ENCODE peak calls at places on chromosomes 4 and X, in four cellular contexts. T, S, A and F are unnamed samples.

GRCh38 chr4:41718907-41719306 is 29.6 kb downstream of the PHOX2B start:
- DNase-seq in T (no peak), A (no peak), S (peak; percentile 43), F (no peak)

GRCh38 chr4:147773261-147774184 is 41.6 kb downstream of the ARHGAP10 start:
- DNase-seq in S (peak; percentile 55), T (no peak), A (no peak), F (no peak)

GRCh38 chr4:6087669-6088068 is 69.4 kb upstream of the C4orf50 start:
- DNase-seq in A (peak; percentile 79), T (peak; percentile 59), S (peak; percentile 20), F (peak; percentile 1)

GRCh38 chr4:88791274-88791673 is 93.6 kb upstream of the NAP1L5 start:
- DNase-seq in S (peak; percentile 63), T (no peak), A (no peak), F (no peak)

GRCh38 chrX:153993978-153994377 is 21.4 kb downstream of the TMEM187 start:
- DNase-seq in A (no peak), T (no peak), S (no peak), F (no peak)

GRCh38 chr4:110632506-110633357 is 9.9 kb upstream of the PITX2 start:
- DNase-seq in T (no peak), A (peak; percentile 59), S (no peak), F (no peak)

GRCh38 chr4:2256781-2257191 is 5.1 kb downstream of the MXD4 start:
- DNase-seq in T (no peak), A (no peak), S (no peak), F (no peak)

GRCh38 chr4:54571762-54572542 is 85.8 kb upstream of the KIT start:
- DNase-seq in A (no peak), T (no peak), S (no peak), F (no peak)

GRCh38 chrX:115952417-115953092 is 218.0 kb upstream of the AGTR2 start:
- DNase-seq in S (no peak), A (peak; percentile 13), T (no peak), F (no peak)

GRCh38 chr4:53937918-53938317 is 126.5 kb downstream of the CHIC2 start:
- DNase-seq in A (no peak), S (peak; percentile 95), T (no peak), F (no peak)

GRCh38 chr4:81905966-81906365 is 434.3 kb upstream of the RASGEF1B start:
- DNase-seq in A (no peak), S (no peak), T (no peak), F (no peak)

GRCh38 chr4:152265149-152265621 is 270.7 kb downstream of the FBXW7 start:
- DNase-seq in T (no peak), A (no peak), S (no peak), F (no peak)

GRCh38 chr4:5718411-5718810 is 7.4 kb downstream of the EVC start:
- DNase-seq in T (no peak), A (no peak), S (no peak), F (no peak)

GRCh38 chrX:118807151-118808017 is 16.2 kb upstream of the ZCCHC12 start:
- DNase-seq in T (no peak), S (peak; percentile 65), A (peak; percentile 56), F (no peak)

GRCh38 chr4:16609170-16609758 is 289.2 kb downstream of the LDB2 start:
- DNase-seq in A (peak; percentile 37), S (no peak), T (no peak), F (no peak)

GRCh38 chrX:4268676-4269075 is 555.2 kb upstream of the PRKX start:
- DNase-seq in T (no peak), A (no peak), S (no peak), F (no peak)

GRCh38 chrX:9995855-9996339 is 28.7 kb downstream of the CLDN34 start:
- DNase-seq in S (peak; percentile 85), T (peak; percentile 47), A (peak; percentile 84), F (no peak)

GRCh38 chr4:112076919-112077608 is 68.2 kb upstream of the FAM241A start:
- DNase-seq in T (no peak), A (no peak), S (no peak), F (no peak)

GRCh38 chr4:103012594-103012993 is 6.9 kb downstream of the SLC9B1 start:
- DNase-seq in T (no peak), S (peak; percentile 25), A (no peak), F (no peak)

GRCh38 chr4:150072906-150073714 is 5.1 kb upstream of the DCLK2 start:
- DNase-seq in A (no peak), T (no peak), S (peak; percentile 94), F (no peak)

GRCh38 chr4:184795214-184795844 is 30.4 kb downstream of the ACSL1 start:
- DNase-seq in T (no peak), S (no peak), A (no peak), F (no peak)

GRCh38 chr4:76781698-76782595 is 116.0 kb downstream of the SOWAHB start:
- DNase-seq in S (peak; percentile 97), T (no peak), A (no peak), F (no peak)

GRCh38 chr4:20528508-20528907 is 171.8 kb upstream of the PACRGL start:
- DNase-seq in A (no peak), S (peak; percentile 75), T (no peak), F (no peak)

GRCh38 chr4:13918110-13918509 is 290.6 kb upstream of the BOD1L1 start:
- DNase-seq in T (no peak), S (peak; percentile 99), A (no peak), F (no peak)

GRCh38 chrX:9466115-9466495 is 1.2 kb downstream of the TBL1X start:
- DNase-seq in T (no peak), A (peak; percentile 56), S (peak; percentile 43), F (no peak)

GRCh38 chr4:128275351-128275750 is 12.3 kb downstream of the PGRMC2 start:
- DNase-seq in T (no peak), A (no peak), S (peak; percentile 58), F (no peak)

GRCh38 chr4:175470141-175470540 is 341.9 kb downstream of the GPM6A start:
- DNase-seq in A (no peak), S (peak; percentile 36), T (no peak), F (no peak)

GRCh38 chr4:166277406-166277805 is 404.4 kb downstream of the TLL1 start:
- DNase-seq in S (no peak), T (no peak), A (no peak), F (no peak)

GRCh38 chrX:24515447-24515846 is 50.4 kb downstream of the PDK3 start:
- DNase-seq in A (peak; percentile 48), T (no peak), S (no peak), F (peak; percentile 10)

GRCh38 chr4:65195002-65195401 is 475.3 kb downstream of the EPHA5 start:
- DNase-seq in A (no peak), T (no peak), S (no peak), F (no peak)

GRCh38 chrX:136954930-136955329 is 74.4 kb upstream of the RBMX start:
- DNase-seq in T (no peak), S (peak; percentile 59), A (peak; percentile 13), F (peak; percentile 37)

GRCh38 chr4:98645527-98645926 is 12.9 kb downstream of the TSPAN5 start:
- DNase-seq in A (no peak), S (no peak), T (no peak), F (no peak)

GRCh38 chrX:134171661-134172587 is 65.1 kb upstream of the CCDC160 start:
- DNase-seq in A (peak; percentile 69), T (no peak), S (peak; percentile 11), F (no peak)

GRCh38 chrX:134172588-134173259 is 64.3 kb upstream of the CCDC160 start:
- DNase-seq in T (no peak), A (peak; percentile 28), S (peak; percentile 17), F (no peak)

GRCh38 chrX:134174273-134174660 is 62.7 kb upstream of the CCDC160 start:
- DNase-seq in T (no peak), A (peak; percentile 36), S (no peak), F (no peak)

GRCh38 chrX:134174859-134175258 is 62.1 kb upstream of the CCDC160 start:
- DNase-seq in S (no peak), A (peak; percentile 89), T (peak; percentile 39), F (no peak)

GRCh38 chrX:134173541-134174272 is 63.3 kb upstream of the CCDC160 start:
- DNase-seq in T (no peak), A (peak; percentile 77), S (no peak), F (no peak)
- TF ChIP-seq EZH2 in T (no peak), A (no peak), S (no peak), F (peak; percentile 57)

GRCh38 chr4:4227510-4228355 is 1.0 kb upstream of the OTOP1 start:
- DNase-seq in S (no peak), A (no peak), T (no peak), F (no peak)
- TF ChIP-seq EZH2 in S (peak; percentile 92), A (peak; percentile 91), T (peak; percentile 79), F (peak; percentile 90)

DNA sequence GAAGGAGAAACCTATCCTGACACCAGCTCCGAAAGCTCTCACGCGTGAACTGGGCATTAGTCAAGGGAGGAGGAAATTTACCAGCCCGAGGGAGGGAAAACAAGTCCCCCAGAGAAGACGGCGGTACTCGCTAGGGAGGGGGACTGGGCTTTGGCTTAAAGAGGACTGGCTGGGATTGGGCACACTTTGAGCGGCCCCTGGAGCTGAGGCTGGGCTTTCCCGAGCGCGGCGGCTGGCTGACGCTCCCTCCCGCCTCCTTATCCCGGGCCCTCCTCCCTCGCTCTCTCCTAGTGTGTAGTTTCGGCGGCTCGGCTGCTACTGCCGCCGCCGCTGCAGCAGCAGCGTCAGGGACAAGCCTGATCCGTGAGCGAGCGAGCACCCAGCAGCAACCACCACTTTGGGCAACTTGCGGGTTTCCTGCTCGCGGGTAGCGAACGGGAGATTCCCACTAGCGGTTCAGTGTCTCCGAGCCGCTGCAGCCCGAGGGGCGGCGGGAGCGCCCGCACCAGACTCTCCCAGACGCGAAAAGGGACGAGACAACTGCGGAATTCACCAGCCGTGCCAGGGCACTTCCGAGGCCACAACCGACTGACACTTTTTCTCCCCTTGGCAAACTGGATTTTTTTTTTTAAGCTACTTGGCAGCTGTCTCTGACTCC is 677 bp upstream of the PCDH7 start:
- DNase-seq in S (peak; percentile 67), T (no peak), A (peak; percentile 87), F (no peak)
- TF ChIP-seq EZH2 in S (no peak), T (no peak), A (peak; percentile 13), F (no peak)

GRCh38 chr4:154489558-154490260 is 1.9 kb downstream of the DCHS2 start:
- DNase-seq in T (no peak), S (no peak), A (no peak), F (no peak)

GRCh38 chr4:154491341-154491679 is 289 bp downstream of the DCHS2 start:
- DNase-seq in A (peak; percentile 73), T (no peak), S (peak; percentile 35), F (no peak)

GRCh38 chr4:154491731-154492249 is at the start of gene DCHS2:
- DNase-seq in S (peak; percentile 13), A (peak; percentile 74), T (no peak), F (no peak)

GRCh38 chr4:154490261-154490588 is 1.4 kb downstream of the DCHS2 start:
- DNase-seq in S (no peak), A (peak; percentile 46), T (no peak), F (no peak)

GRCh38 chr4:154490589-154491340 is 834 bp downstream of the DCHS2 start:
- DNase-seq in S (peak; percentile 6), T (no peak), A (peak; percentile 57), F (no peak)
- TF ChIP-seq EZH2 in S (no peak), T (peak; percentile 93), A (peak; percentile 87), F (no peak)